ENCODE peak calls at places on chromosomes 16 and 17, in eight cellular contexts. One of them, this sample, is unnamed.

GRCh38 chr17:45967378-45967777 is 31.7 kb upstream of the STH start:
- DNase-seq in fibroblast of mammary gland: no peak
- DNase-seq in astrocyte of the cerebellum: no peak
- DNase-seq in kidney epithelial cell: no peak
- DNase-seq in IMR-90: no peak
- DNase-seq in right atrium auricular region: no peak
- DNase-seq in transverse colon: no peak
- DNase-seq in HCT116: no peak
- DNase-seq in this sample: no peak

GRCh38 chr17:81884520-81884919 is 6.9 kb downstream of the ALYREF start:
- DNase-seq in fibroblast of mammary gland: no peak
- DNase-seq in astrocyte of the cerebellum: no peak
- DNase-seq in kidney epithelial cell: no peak
- DNase-seq in IMR-90: no peak
- DNase-seq in right atrium auricular region: no peak
- DNase-seq in transverse colon: no peak
- DNase-seq in HCT116: no peak
- DNase-seq in this sample: no peak

GRCh38 chr17:14604920-14605599 is 304.2 kb downstream of the HS3ST3B1 start:
- DNase-seq in fibroblast of mammary gland: no peak
- DNase-seq in astrocyte of the cerebellum: no peak
- DNase-seq in kidney epithelial cell: no peak
- DNase-seq in IMR-90: no peak
- DNase-seq in right atrium auricular region: peak
- DNase-seq in transverse colon: peak
- DNase-seq in HCT116: no peak
- DNase-seq in this sample: no peak

GRCh38 chr17:28643979-28644781 is 778 bp downstream of the BLTP2 start:
- DNase-seq in fibroblast of mammary gland: peak
- DNase-seq in astrocyte of the cerebellum: peak
- DNase-seq in kidney epithelial cell: no peak
- DNase-seq in IMR-90: peak
- DNase-seq in right atrium auricular region: peak
- DNase-seq in transverse colon: peak
- DNase-seq in HCT116: peak
- DNase-seq in this sample: no peak

GRCh38 chr17:42548070-42548837 is 4.5 kb upstream of the HSD17B1 start:
- DNase-seq in fibroblast of mammary gland: no peak
- DNase-seq in astrocyte of the cerebellum: no peak
- DNase-seq in kidney epithelial cell: no peak
- DNase-seq in IMR-90: no peak
- DNase-seq in right atrium auricular region: no peak
- DNase-seq in transverse colon: peak
- DNase-seq in HCT116: no peak
- DNase-seq in this sample: no peak

GRCh38 chr16:1688807-1689560 is 10.9 kb downstream of the JPT2 start:
- DNase-seq in fibroblast of mammary gland: peak
- DNase-seq in astrocyte of the cerebellum: peak
- DNase-seq in kidney epithelial cell: peak
- DNase-seq in IMR-90: no peak
- DNase-seq in right atrium auricular region: no peak
- DNase-seq in transverse colon: no peak
- DNase-seq in HCT116: peak
- DNase-seq in this sample: peak

GRCh38 chr16:30666681-30667080 is 8.4 kb downstream of the FBRS start:
- DNase-seq in fibroblast of mammary gland: peak
- DNase-seq in astrocyte of the cerebellum: no peak
- DNase-seq in kidney epithelial cell: no peak
- DNase-seq in IMR-90: peak
- DNase-seq in right atrium auricular region: no peak
- DNase-seq in transverse colon: no peak
- DNase-seq in HCT116: no peak
- DNase-seq in this sample: no peak

GRCh38 chr16:88076211-88076931 is 125.1 kb downstream of the BANP start:
- DNase-seq in fibroblast of mammary gland: no peak
- DNase-seq in astrocyte of the cerebellum: no peak
- DNase-seq in kidney epithelial cell: no peak
- DNase-seq in IMR-90: no peak
- DNase-seq in right atrium auricular region: no peak
- DNase-seq in transverse colon: no peak
- DNase-seq in HCT116: no peak
- DNase-seq in this sample: no peak

GRCh38 chr17:58525239-58525638 is 10.8 kb upstream of the MTMR4 start:
- DNase-seq in fibroblast of mammary gland: peak
- DNase-seq in astrocyte of the cerebellum: peak
- DNase-seq in kidney epithelial cell: no peak
- DNase-seq in IMR-90: peak
- DNase-seq in right atrium auricular region: peak
- DNase-seq in transverse colon: peak
- DNase-seq in HCT116: no peak
- DNase-seq in this sample: no peak

GRCh38 chr16:11868412-11868980 is 17.2 kb upstream of the RSL1D1 start:
- DNase-seq in fibroblast of mammary gland: no peak
- DNase-seq in astrocyte of the cerebellum: no peak
- DNase-seq in kidney epithelial cell: no peak
- DNase-seq in IMR-90: no peak
- DNase-seq in right atrium auricular region: no peak
- DNase-seq in transverse colon: no peak
- DNase-seq in HCT116: no peak
- DNase-seq in this sample: no peak

GRCh38 chr16:81810894-81811538 is 31.9 kb downstream of the PLCG2 start:
- DNase-seq in fibroblast of mammary gland: no peak
- DNase-seq in astrocyte of the cerebellum: no peak
- DNase-seq in kidney epithelial cell: no peak
- DNase-seq in IMR-90: no peak
- DNase-seq in right atrium auricular region: no peak
- DNase-seq in transverse colon: peak
- DNase-seq in HCT116: no peak
- DNase-seq in this sample: no peak

GRCh38 chr17:4900231-4901107 is 1.1 kb downstream of the C17orf107 start:
- DNase-seq in fibroblast of mammary gland: no peak
- DNase-seq in astrocyte of the cerebellum: no peak
- DNase-seq in kidney epithelial cell: no peak
- DNase-seq in IMR-90: no peak
- DNase-seq in right atrium auricular region: no peak
- DNase-seq in transverse colon: peak
- DNase-seq in HCT116: no peak
- DNase-seq in this sample: no peak

GRCh38 chr17:4901108-4901647 is 1.7 kb downstream of the CHRNE start:
- DNase-seq in fibroblast of mammary gland: no peak
- DNase-seq in astrocyte of the cerebellum: no peak
- DNase-seq in kidney epithelial cell: no peak
- DNase-seq in IMR-90: no peak
- DNase-seq in right atrium auricular region: no peak
- DNase-seq in transverse colon: no peak
- DNase-seq in HCT116: no peak
- DNase-seq in this sample: no peak

GRCh38 chr17:4898351-4898750 is 985 bp upstream of the C17orf107 start:
- DNase-seq in fibroblast of mammary gland: no peak
- DNase-seq in astrocyte of the cerebellum: no peak
- DNase-seq in kidney epithelial cell: no peak
- DNase-seq in IMR-90: no peak
- DNase-seq in right atrium auricular region: no peak
- DNase-seq in transverse colon: no peak
- DNase-seq in HCT116: no peak
- DNase-seq in this sample: no peak

GRCh38 chr17:4898927-4899326 is 409 bp upstream of the C17orf107 start:
- DNase-seq in fibroblast of mammary gland: no peak
- DNase-seq in astrocyte of the cerebellum: no peak
- DNase-seq in kidney epithelial cell: no peak
- DNase-seq in IMR-90: no peak
- DNase-seq in right atrium auricular region: no peak
- DNase-seq in transverse colon: no peak
- DNase-seq in HCT116: no peak
- DNase-seq in this sample: no peak

DNA sequence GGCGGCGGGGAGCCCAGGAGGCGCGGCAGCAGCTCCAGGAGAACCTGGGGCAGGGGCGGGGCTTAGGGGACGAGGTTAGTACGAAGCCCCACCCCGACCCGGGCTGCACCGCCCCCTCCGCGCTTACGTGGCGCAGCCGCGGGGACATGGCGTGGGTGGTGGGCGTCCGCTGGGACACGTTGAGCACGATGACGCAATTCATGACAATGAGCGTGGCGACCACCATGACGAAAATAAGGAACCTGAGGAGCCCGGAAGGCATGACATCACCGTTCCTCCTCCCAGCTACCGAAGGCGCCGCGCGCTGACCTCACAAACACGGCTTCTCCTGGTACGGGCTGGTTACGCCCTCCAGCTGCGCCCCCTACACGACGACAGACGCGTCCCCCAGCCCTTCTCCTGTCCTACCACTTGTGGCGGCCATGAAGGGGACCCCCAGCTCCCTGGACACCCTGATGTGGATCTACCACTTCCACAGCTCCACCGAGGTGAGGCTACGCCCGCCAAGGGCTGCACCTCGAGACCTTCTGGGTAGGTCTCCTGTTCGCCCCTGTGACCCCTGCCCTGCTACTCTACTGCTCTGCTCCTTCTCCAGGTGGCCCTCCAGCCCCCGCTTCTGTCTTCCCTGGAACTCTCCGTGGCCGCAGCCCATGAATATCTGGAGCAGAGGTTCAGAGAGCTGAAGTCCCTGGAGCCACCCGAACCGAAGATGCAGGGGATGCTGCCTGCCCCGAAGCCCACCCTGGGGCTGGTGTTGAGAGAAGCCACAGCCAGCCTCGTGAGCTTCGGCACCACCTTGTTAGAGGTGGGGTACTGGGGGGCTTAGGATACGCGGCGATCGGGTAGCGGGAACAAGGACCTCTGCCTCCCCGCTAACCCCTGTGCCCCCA is at the start of gene C17orf107:
- DNase-seq in fibroblast of mammary gland: peak
- DNase-seq in astrocyte of the cerebellum: peak
- DNase-seq in kidney epithelial cell: no peak
- DNase-seq in IMR-90: peak
- DNase-seq in right atrium auricular region: peak
- DNase-seq in transverse colon: peak
- DNase-seq in HCT116: no peak
- DNase-seq in this sample: no peak
- TF ChIP-seq CTCF in fibroblast of mammary gland: no peak
- TF ChIP-seq CTCF in astrocyte of the cerebellum: no peak
- TF ChIP-seq CTCF in kidney epithelial cell: no peak
- TF ChIP-seq CTCF in IMR-90: no peak
- TF ChIP-seq CTCF in right atrium auricular region: peak
- TF ChIP-seq CTCF in transverse colon: no peak
- TF ChIP-seq CTCF in HCT116: no peak
- TF ChIP-seq CTCF in this sample: no peak

GRCh38 chr17:78729636-78730035 is 52.4 kb downstream of the CYTH1 start:
- DNase-seq in fibroblast of mammary gland: no peak
- DNase-seq in astrocyte of the cerebellum: no peak
- DNase-seq in kidney epithelial cell: no peak
- DNase-seq in IMR-90: no peak
- DNase-seq in right atrium auricular region: no peak
- DNase-seq in transverse colon: no peak
- DNase-seq in HCT116: no peak
- DNase-seq in this sample: no peak
- H3K4me3 ChIP-seq in fibroblast of mammary gland: no peak
- H3K4me3 ChIP-seq in astrocyte of the cerebellum: no peak
- H3K4me3 ChIP-seq in kidney epithelial cell: no peak
- H3K4me3 ChIP-seq in IMR-90: no peak
- H3K4me3 ChIP-seq in right atrium auricular region: no peak
- H3K4me3 ChIP-seq in transverse colon: no peak
- H3K4me3 ChIP-seq in HCT116: no peak
- H3K4me3 ChIP-seq in this sample: no peak

DNA sequence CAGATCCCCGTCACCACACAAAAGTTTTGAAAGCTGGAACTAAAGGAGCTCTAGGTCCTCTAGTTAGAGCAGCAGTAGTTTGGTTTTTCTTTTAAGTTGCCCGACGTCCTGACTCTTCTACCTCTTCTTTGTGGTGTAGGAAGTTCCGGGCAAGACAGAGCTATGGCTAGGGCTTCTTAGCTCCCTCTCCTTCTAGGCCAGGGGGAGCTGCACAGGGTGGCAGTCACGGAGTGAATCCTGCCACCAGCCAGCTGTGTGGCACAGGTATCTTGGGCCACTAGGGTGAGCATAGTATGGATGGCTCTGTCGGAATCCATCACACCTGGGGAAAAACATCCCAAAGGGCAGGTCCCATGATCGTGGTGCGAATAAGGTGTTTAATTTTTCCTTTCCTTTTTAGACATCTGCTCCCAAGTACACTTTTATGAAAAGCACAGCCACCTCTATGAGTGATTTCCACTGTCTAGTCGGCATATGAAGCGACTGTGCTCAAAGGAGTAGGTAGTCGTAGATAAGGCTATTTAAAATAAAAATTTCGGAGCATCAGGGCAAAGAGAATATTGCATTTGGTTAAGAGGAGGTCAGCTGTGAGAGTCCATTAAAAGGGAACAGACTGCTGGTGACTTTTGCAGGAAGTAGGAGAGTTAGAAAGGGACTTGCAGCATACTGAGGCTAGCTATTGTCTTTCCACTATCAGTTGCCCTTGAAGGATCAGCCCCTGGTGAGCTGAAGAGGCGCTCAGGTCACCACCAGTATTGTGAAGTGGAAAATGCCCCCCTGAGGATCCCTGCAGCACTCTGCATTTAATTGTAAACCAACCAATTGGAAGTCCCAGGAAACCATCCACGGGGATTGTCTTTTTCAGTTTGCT is 2.1 kb downstream of the PRKCA start:
- DNase-seq in fibroblast of mammary gland: no peak
- DNase-seq in astrocyte of the cerebellum: no peak
- DNase-seq in kidney epithelial cell: no peak
- DNase-seq in IMR-90: no peak
- DNase-seq in right atrium auricular region: no peak
- DNase-seq in transverse colon: peak
- DNase-seq in HCT116: no peak
- DNase-seq in this sample: no peak
- TF ChIP-seq CTCF in fibroblast of mammary gland: no peak
- TF ChIP-seq CTCF in astrocyte of the cerebellum: no peak
- TF ChIP-seq CTCF in kidney epithelial cell: peak
- TF ChIP-seq CTCF in IMR-90: no peak
- TF ChIP-seq CTCF in right atrium auricular region: no peak
- TF ChIP-seq CTCF in transverse colon: no peak
- TF ChIP-seq CTCF in HCT116: peak
- TF ChIP-seq CTCF in this sample: peak

DNA sequence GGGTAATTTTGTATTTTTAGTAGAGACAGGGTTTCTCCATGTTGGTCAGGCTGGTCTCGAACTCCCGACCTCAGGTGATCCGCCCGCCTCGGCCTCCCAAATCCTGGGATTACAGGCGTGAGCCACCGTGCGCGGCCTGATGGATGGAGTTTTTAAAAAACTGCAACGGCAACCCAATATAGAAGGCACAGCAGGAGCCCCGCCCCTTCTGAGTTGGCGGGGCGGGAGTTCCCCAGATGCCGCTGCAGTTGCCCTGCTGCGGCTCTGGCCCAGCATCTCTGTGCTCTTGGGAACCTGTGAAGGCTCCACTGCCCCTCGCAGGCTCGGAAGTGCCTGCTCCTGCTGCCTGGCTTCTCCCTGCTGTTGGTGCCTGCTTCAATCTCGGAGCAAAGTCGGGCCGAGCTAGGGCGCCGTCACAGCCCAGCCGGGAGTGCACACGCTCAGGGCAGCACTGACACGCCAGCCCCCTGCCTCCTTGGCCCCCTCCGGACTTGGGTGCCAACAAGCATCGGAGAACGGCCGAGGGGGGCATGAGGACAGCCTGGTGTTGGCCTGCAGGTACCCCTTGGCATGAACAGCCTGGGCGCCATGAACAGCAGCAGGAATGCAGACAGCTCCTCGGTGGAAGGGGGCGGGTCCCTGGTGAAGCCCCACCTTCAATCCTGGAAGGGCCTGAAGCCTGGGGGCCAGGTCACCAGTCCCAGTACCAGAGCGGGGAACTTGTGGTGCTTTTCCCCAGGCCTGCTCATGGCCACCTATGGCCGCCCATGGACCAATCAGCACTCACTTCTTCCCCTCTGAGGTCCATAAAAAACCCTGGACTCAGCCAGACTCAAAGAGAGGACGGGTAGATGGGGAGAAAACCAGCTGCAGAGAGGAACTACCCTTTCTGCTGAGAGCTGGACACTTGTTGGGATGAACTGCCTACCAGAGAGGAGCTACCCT is 2.3 kb upstream of the NT5M start:
- DNase-seq in fibroblast of mammary gland: peak
- DNase-seq in astrocyte of the cerebellum: no peak
- DNase-seq in kidney epithelial cell: no peak
- DNase-seq in IMR-90: peak
- DNase-seq in right atrium auricular region: no peak
- DNase-seq in transverse colon: peak
- DNase-seq in HCT116: no peak
- DNase-seq in this sample: no peak
- H3K4me3 ChIP-seq in fibroblast of mammary gland: peak
- H3K4me3 ChIP-seq in astrocyte of the cerebellum: peak
- H3K4me3 ChIP-seq in kidney epithelial cell: peak
- H3K4me3 ChIP-seq in IMR-90: no peak
- H3K4me3 ChIP-seq in right atrium auricular region: peak
- H3K4me3 ChIP-seq in transverse colon: peak
- H3K4me3 ChIP-seq in HCT116: no peak
- H3K4me3 ChIP-seq in this sample: peak